ENCODE peak calls at places on chromosomes 11 and 22, in four cellular contexts. M, S, R and H are unnamed samples.

GRCh38 chr22:18146389-18146753 is 3.6 kb upstream of the USP18 start:
- DNase-seq in M (no peak), R (no peak), S (no peak), H (no peak)

GRCh38 chr11:110471315-110471714 is 41.6 kb downstream of the FDX1 start:
- DNase-seq in M (no peak), S (no peak), R (no peak), H (no peak)

GRCh38 chr11:12235945-12236743 is 125.8 kb downstream of the MICAL2 start:
- DNase-seq in R (peak), M (no peak), S (no peak), H (no peak)

GRCh38 chr22:49152930-49153770 is 674.5 kb downstream of the BRD1 start:
- DNase-seq in R (no peak), M (peak), S (no peak), H (peak)

GRCh38 chr22:46442217-46442853 is 95.1 kb downstream of the CELSR1 start:
- DNase-seq in S (no peak), R (no peak), M (no peak), H (no peak)

GRCh38 chr22:41092847-41093371 is 517 bp downstream of the EP300 start:
- DNase-seq in M (peak), S (peak), R (peak), H (peak)

GRCh38 chr11:72985645-72986044 is 156.5 kb downstream of the FCHSD2 start:
- DNase-seq in R (no peak), S (no peak), M (no peak), H (no peak)

GRCh38 chr11:31875861-31876625 is 64.9 kb upstream of the PAX6 start:
- DNase-seq in R (no peak), M (no peak), S (no peak), H (no peak)

GRCh38 chr11:111808834-111809233 is 42.6 kb upstream of the PPP2R1B start:
- DNase-seq in S (no peak), M (no peak), R (no peak), H (no peak)

GRCh38 chr22:28883917-28884753 is 763 bp downstream of the ZNRF3 start:
- DNase-seq in M (peak), R (no peak), S (peak), H (peak)

GRCh38 chr11:59429924-59430516 is 3.8 kb upstream of the OR5A2 start:
- DNase-seq in S (no peak), M (no peak), R (peak), H (no peak)

GRCh38 chr11:3044915-3045314 is 12.3 kb downstream of the CARS1 start:
- DNase-seq in M (no peak), R (no peak), S (no peak), H (no peak)

GRCh38 chr11:11988099-11988651 is 20.3 kb downstream of the DKK3 start:
- DNase-seq in S (no peak), M (no peak), R (no peak), H (no peak)

GRCh38 chr22:17578129-17578754 is 14.9 kb downstream of the SLC25A18 start:
- DNase-seq in S (peak), R (peak), M (peak), H (no peak)

GRCh38 chr22:36439481-36440271 is 41.8 kb downstream of the TXN2 start:
- DNase-seq in R (no peak), S (peak), M (no peak), H (no peak)

GRCh38 chr11:107651672-107652071 is 60.2 kb downstream of the SLN start:
- DNase-seq in M (no peak), R (no peak), S (no peak), H (no peak)

GRCh38 chr11:82671451-82671850 is 62.2 kb downstream of the FAM181B start:
- DNase-seq in S (no peak), R (no peak), M (no peak), H (no peak)

GRCh38 chr11:116851631-116852030 is 14.2 kb upstream of the APOA1 start:
- DNase-seq in R (no peak), S (no peak), M (no peak), H (peak)

GRCh38 chr11:87180743-87181142 is 143.0 kb downstream of the TMEM135 start:
- DNase-seq in M (no peak), R (no peak), S (no peak), H (no peak)

GRCh38 chr11:133548641-133549040 is 16.3 kb upstream of the OPCML start:
- DNase-seq in R (no peak), S (no peak), M (no peak), H (no peak)

GRCh38 chr11:125995313-125995712 is 49.5 kb downstream of the VSIG10L2 start:
- DNase-seq in M (no peak), S (no peak), R (no peak), H (no peak)

GRCh38 chr11:29312817-29313216 is 704.0 kb downstream of the KCNA4 start:
- DNase-seq in R (no peak), S (no peak), M (no peak), H (no peak)

GRCh38 chr22:39453765-39454378 is 2.9 kb upstream of the MGAT3 start:
- DNase-seq in S (no peak), R (no peak), M (no peak), H (no peak)

GRCh38 chr11:10688401-10688800 is 5.2 kb downstream of the IRAG1 start:
- DNase-seq in M (no peak), S (no peak), R (no peak), H (no peak)

DNA sequence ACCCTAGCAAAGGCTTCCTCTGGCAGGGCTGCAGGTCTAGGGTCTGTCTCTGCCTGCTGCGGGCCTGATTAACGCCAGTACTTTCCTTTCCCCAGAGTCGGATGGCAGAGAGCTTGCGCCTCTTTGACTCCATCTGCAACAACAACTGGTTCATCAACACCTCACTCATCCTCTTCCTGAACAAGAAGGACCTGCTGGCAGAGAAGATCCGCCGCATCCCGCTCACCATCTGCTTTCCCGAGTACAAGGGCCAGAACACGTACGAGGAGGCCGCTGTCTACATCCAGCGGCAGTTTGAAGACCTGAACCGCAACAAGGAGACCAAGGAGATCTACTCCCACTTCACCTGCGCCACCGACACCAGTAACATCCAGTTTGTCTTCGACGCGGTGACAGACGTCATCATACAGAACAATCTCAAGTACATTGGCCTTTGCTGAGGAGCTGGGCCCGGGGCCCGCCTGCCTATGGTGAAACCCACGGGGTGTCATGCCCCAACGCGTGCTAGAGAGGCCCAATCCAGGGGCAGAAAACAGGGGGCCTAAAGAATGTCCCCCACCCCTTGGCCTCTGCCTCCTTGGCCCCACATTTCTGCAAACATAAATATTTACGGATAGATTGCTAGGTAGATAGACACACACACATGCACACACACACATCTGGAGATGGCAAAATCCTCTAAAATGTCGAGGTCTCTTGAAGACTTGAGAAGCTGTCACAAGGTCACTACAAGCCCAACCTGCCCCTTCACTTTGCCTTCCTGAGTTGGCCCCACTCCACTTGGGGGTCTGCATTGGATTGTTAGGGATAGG is 18.6 kb downstream of the RSPH14 start:
- DNase-seq in M (no peak), S (no peak), R (no peak), H (no peak)
- H3K27ac ChIP-seq in M (no peak), S (no peak), R (no peak), H (no peak)

GRCh38 chr11:71450507-71450906 is 2.3 kb upstream of the DHCR7 start:
- DNase-seq in M (no peak), R (no peak), S (no peak), H (no peak)

GRCh38 chr11:71453021-71453910 is at the start of gene NADSYN1:
- DNase-seq in M (peak), S (peak), R (peak), H (peak)

GRCh38 chr11:71453911-71454304 is 905 bp downstream of the NADSYN1 start:
- DNase-seq in S (no peak), R (no peak), M (no peak), H (no peak)

GRCh38 chr11:71451596-71452353 is 1.2 kb upstream of the NADSYN1 start:
- DNase-seq in M (peak), S (no peak), R (no peak), H (no peak)

GRCh38 chr11:71452354-71453020 is 516 bp upstream of the NADSYN1 start:
- DNase-seq in S (peak), M (peak), R (no peak), H (peak)
- TF ChIP-seq POLR2A in S (no peak), M (no peak), R (no peak), H (no peak)

DNA sequence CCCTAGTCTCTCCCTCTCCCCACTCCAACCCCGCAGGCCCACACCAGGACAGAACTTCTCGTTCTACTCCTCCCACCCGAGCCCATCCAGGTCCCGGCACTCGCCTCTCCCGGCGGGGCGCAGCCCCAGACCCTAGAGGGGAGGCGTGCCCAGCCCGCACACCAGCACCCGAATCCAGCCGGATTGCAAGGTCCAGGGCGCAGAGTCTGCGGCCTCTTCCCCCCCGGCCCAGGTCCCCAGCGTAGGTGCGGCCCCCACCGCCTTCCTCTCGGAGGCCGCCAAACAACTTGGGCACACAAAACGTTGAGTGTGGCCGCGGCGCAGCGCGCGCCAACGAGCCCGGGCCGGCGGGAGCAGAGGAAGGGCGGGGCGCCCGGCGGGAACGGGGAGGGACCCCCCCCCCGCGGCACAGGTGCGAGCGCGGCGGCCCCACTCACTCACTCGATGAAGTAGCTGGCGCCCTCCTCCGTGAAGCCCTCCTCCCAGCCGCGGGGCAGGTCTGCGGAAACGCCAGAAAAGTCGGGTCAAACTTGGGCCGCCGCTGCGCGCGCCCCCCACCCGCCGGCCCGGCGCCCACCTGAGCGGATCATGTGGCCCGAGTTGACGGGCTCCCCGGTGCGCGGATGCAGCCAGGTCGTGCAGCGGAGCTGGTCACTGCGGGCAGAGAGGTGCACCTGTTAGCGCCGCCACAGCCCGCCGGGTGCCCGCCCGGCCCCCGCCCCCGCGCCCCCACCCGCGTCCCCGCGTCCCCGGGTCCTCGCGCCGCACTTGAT is 480 bp downstream of the PLEKHA7 start:
- DNase-seq in M (no peak), R (no peak), S (peak), H (peak)
- H3K27ac ChIP-seq in M (peak), R (peak), S (peak), H (no peak)

DNA sequence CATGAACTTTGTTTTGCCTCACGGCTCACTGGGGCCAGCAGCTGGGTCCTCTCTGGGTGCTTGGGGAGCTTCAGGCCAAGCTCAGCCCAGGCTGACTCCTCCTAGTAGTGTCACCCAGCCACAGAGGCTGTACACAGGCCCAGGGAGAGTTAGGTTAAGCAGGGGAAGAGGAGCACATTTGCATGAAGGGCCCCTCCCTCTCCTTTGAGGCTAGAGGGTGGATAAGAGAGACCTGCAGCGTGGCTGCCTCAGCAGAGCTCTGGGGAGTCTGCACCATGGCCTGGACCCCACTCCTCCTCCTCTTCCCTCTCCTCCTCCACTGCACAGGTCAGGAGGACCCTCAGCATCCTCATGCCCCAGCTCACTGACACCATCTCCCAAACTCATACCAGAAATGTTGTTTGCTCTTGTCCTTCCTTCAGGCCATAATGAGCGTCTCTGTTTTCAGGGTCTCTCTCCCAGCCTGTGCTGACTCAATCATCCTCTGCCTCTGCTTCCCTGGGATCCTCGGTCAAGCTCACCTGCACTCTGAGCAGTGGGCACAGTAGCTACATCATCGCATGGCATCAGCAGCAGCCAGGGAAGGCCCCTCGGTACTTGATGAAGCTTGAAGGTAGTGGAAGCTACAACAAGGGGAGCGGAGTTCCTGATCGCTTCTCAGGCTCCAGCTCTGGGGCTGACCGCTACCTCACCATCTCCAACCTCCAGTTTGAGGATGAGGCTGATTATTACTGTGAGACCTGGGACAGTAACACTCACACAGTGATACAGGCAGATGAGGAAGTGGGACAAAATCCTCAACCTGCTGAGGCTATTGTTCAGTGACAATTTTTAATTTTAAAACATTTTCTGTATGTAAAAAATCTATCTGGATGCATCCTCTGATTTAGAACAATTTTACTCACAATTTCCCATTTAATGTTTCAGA is 82.4 kb upstream of the VPREB1 start:
- DNase-seq in R (no peak), M (no peak), S (no peak), H (peak)
- TF ChIP-seq POLR2A in R (no peak), M (no peak), S (no peak), H (no peak)

GRCh38 chr11:46845740-46846509 is at the start of gene CKAP5:
- DNase-seq in R (peak), S (peak), M (peak), H (peak)
- H3K27ac ChIP-seq in R (peak), S (peak), M (peak), H (peak)

GRCh38 chr11:36363361-36364272 is 67.5 kb downstream of the PRR5L start:
- DNase-seq in M (no peak), S (no peak), R (no peak), H (no peak)

GRCh38 chr11:36367806-36368680 is 72.0 kb downstream of the PRR5L start:
- DNase-seq in S (no peak), M (no peak), R (no peak), H (no peak)

GRCh38 chr11:36364551-36364950 is 68.5 kb downstream of the PRR5L start:
- DNase-seq in M (no peak), R (no peak), S (no peak), H (no peak)

GRCh38 chr11:36362902-36363301 is 66.8 kb downstream of the PRR5L start:
- DNase-seq in M (no peak), S (no peak), R (no peak), H (no peak)

GRCh38 chr11:36365937-36366336 is 69.8 kb downstream of the PRR5L start:
- DNase-seq in M (no peak), R (no peak), S (no peak), H (no peak)
- TF ChIP-seq POLR2A in M (no peak), R (no peak), S (no peak), H (no peak)

DNA sequence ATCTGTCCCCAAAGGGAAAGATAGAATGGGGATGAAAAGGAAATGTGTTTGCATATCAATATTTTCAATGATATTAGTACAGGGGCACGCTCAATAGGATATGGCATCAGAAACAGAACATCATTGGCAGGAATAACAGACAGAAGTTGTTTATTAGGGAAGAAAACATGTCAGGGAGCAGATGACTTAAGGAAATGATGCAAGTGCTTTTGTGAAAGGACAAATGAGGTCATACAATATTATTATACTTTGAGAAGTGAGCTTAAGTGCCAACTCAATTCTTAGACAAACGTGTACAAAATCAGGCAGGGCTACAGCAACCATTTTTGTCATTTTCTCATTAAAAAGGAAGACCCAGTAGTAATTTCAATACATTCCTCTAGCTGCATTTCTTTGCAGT is 388.4 kb downstream of the SOX6 start:
- DNase-seq in M (no peak), S (no peak), R (no peak), H (no peak)
- H3K27ac ChIP-seq in M (peak), S (peak), R (peak), H (no peak)

GRCh38 chr11:76279651-76280050 is 73.3 kb upstream of the WNT11 start:
- DNase-seq in S (no peak), M (no peak), R (no peak), H (no peak)
- TF ChIP-seq POLR2A in S (no peak), M (no peak), R (no peak), H (no peak)

GRCh38 chr11:64100782-64101358 is 65.0 kb downstream of the MACROD1 start:
- DNase-seq in M (no peak), S (no peak), R (no peak), H (no peak)

GRCh38 chr11:64103377-64103985 is 62.4 kb downstream of the MACROD1 start:
- DNase-seq in S (no peak), M (no peak), R (no peak), H (no peak)

GRCh38 chr11:64100345-64100744 is 64.6 kb downstream of the FLRT1 start:
- DNase-seq in M (no peak), S (no peak), R (no peak), H (no peak)

GRCh38 chr11:64102005-64102738 is 63.7 kb downstream of the MACROD1 start:
- DNase-seq in R (no peak), M (no peak), S (no peak), H (no peak)

GRCh38 chr11:64101461-64101860 is 64.5 kb downstream of the MACROD1 start:
- DNase-seq in M (no peak), S (no peak), R (peak), H (no peak)
- H3K27ac ChIP-seq in M (no peak), S (no peak), R (peak), H (no peak)

DNA sequence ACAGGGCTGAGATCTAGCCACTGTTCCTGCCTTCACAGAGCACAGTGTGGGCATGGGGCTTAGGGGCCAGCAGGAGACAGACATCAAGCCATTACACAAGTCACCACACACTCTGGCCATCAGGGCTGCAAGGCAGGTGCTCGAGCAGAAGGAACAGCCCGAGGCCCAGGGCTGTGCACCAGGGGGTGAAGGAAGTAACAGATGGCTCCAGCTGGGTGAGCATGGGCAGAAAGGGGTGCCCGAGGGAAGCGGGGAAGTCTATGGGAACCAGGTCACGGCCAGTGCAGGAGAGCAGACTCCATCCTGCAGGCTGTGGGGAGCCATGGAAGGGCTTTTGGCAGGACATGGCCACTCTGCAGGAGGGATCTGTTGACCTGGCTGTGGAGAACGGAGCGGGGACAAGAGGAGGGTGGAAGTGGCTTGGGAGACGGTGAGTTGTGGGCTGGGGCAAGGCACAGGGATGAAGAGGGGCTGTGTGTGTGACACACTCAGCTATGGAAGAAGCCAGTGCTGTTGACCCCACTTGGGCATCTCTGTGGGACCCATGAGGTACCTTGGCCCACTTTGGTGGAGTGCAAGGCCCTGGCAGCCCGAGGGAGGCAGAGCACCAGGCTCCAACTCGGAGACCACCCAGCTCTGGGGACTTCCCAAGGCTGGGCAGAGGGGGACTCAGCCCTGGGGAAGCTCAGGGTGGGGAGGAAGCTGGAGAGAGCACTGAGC is 3.6 kb downstream of the C11orf68 start:
- DNase-seq in M (no peak), R (no peak), S (no peak), H (no peak)
- TF ChIP-seq POLR2A in M (no peak), R (no peak), S (no peak), H (no peak)